ENCODE peak calls at places on chromosomes 7 and 10, in ten cellular contexts. One of them, this sample, is unnamed.

GRCh38 chr10:102832987-102833386 is 4.2 kb downstream of the CYP17A1 start:
- DNase-seq in GM12878: no peak
- DNase-seq in iris pigment epithelial cell: no peak
- DNase-seq in GM04503: no peak
- DNase-seq in HTR-8/SVneo: no peak
- DNase-seq in kidney tubule cell: peak; percentile 20
- DNase-seq in Peyer's patch: no peak
- DNase-seq in NCI-H774: no peak
- DNase-seq in KBM-7: no peak
- DNase-seq in AG10803: peak; percentile 59
- DNase-seq in this sample: no peak

GRCh38 chr10:34305189-34305588 is 509.9 kb downstream of the PARD3 start:
- DNase-seq in NCI-H774: no peak
- DNase-seq in kidney tubule cell: peak; percentile 39
- DNase-seq in HTR-8/SVneo: no peak
- DNase-seq in KBM-7: no peak
- DNase-seq in GM12878: no peak
- DNase-seq in GM04503: no peak
- DNase-seq in Peyer's patch: no peak
- DNase-seq in iris pigment epithelial cell: no peak
- DNase-seq in AG10803: no peak
- DNase-seq in this sample: no peak

GRCh38 chr10:129193148-129193547 is 273.9 kb upstream of the MGMT start:
- DNase-seq in NCI-H774: no peak
- DNase-seq in GM12878: no peak
- DNase-seq in GM04503: no peak
- DNase-seq in AG10803: no peak
- DNase-seq in HTR-8/SVneo: no peak
- DNase-seq in kidney tubule cell: peak; percentile 55
- DNase-seq in Peyer's patch: no peak
- DNase-seq in iris pigment epithelial cell: no peak
- DNase-seq in KBM-7: no peak
- DNase-seq in this sample: no peak

GRCh38 chr10:71302874-71303568 is 16.0 kb upstream of the SLC29A3 start:
- DNase-seq in iris pigment epithelial cell: peak; percentile 68
- DNase-seq in Peyer's patch: no peak
- DNase-seq in NCI-H774: peak; percentile 19
- DNase-seq in KBM-7: peak; percentile 69
- DNase-seq in kidney tubule cell: peak; percentile 60
- DNase-seq in AG10803: peak; percentile 56
- DNase-seq in GM12878: no peak
- DNase-seq in HTR-8/SVneo: peak; percentile 74
- DNase-seq in GM04503: no peak
- DNase-seq in this sample: peak; percentile 34

GRCh38 chr10:87862644-87863101 is 660 bp downstream of the KLLN start:
- DNase-seq in kidney tubule cell: no peak
- DNase-seq in GM12878: no peak
- DNase-seq in iris pigment epithelial cell: no peak
- DNase-seq in GM04503: no peak
- DNase-seq in KBM-7: no peak
- DNase-seq in Peyer's patch: no peak
- DNase-seq in NCI-H774: no peak
- DNase-seq in HTR-8/SVneo: no peak
- DNase-seq in AG10803: no peak
- DNase-seq in this sample: no peak

GRCh38 chr7:43619213-43620012 is 36.5 kb downstream of the STK17A start:
- DNase-seq in GM04503: no peak
- DNase-seq in Peyer's patch: no peak
- DNase-seq in kidney tubule cell: no peak
- DNase-seq in GM12878: no peak
- DNase-seq in KBM-7: no peak
- DNase-seq in iris pigment epithelial cell: peak; percentile 45
- DNase-seq in AG10803: no peak
- DNase-seq in NCI-H774: no peak
- DNase-seq in HTR-8/SVneo: peak; percentile 12
- DNase-seq in this sample: no peak

GRCh38 chr7:149680316-149681025 is 92.9 kb downstream of the ZNF467 start:
- DNase-seq in KBM-7: no peak
- DNase-seq in iris pigment epithelial cell: peak; percentile 18
- DNase-seq in NCI-H774: no peak
- DNase-seq in HTR-8/SVneo: no peak
- DNase-seq in kidney tubule cell: no peak
- DNase-seq in GM12878: no peak
- DNase-seq in AG10803: peak; percentile 80
- DNase-seq in Peyer's patch: no peak
- DNase-seq in GM04503: peak; percentile 56
- DNase-seq in this sample: no peak

GRCh38 chr7:1697499-1698125 is 27.5 kb downstream of the ELFN1 start:
- DNase-seq in AG10803: no peak
- DNase-seq in KBM-7: no peak
- DNase-seq in Peyer's patch: peak; percentile 37
- DNase-seq in iris pigment epithelial cell: no peak
- DNase-seq in kidney tubule cell: no peak
- DNase-seq in GM04503: no peak
- DNase-seq in HTR-8/SVneo: no peak
- DNase-seq in GM12878: no peak
- DNase-seq in NCI-H774: no peak
- DNase-seq in this sample: no peak

GRCh38 chr10:103835121-103836045 is 20.0 kb downstream of the SH3PXD2A start:
- DNase-seq in kidney tubule cell: no peak
- DNase-seq in KBM-7: no peak
- DNase-seq in GM12878: no peak
- DNase-seq in GM04503: no peak
- DNase-seq in AG10803: peak; percentile 86
- DNase-seq in HTR-8/SVneo: no peak
- DNase-seq in iris pigment epithelial cell: peak; percentile 63
- DNase-seq in Peyer's patch: peak; percentile 69
- DNase-seq in NCI-H774: no peak
- DNase-seq in this sample: no peak

GRCh38 chr7:144454256-144455039 is 51.0 kb upstream of the NOBOX start:
- DNase-seq in NCI-H774: no peak
- DNase-seq in HTR-8/SVneo: no peak
- DNase-seq in GM04503: no peak
- DNase-seq in iris pigment epithelial cell: peak; percentile 14
- DNase-seq in AG10803: no peak
- DNase-seq in kidney tubule cell: no peak
- DNase-seq in Peyer's patch: no peak
- DNase-seq in KBM-7: no peak
- DNase-seq in GM12878: no peak
- DNase-seq in this sample: no peak

GRCh38 chr7:124764847-124765400 is 668 bp downstream of the GPR37 start:
- DNase-seq in NCI-H774: no peak
- DNase-seq in AG10803: no peak
- DNase-seq in iris pigment epithelial cell: no peak
- DNase-seq in GM12878: no peak
- DNase-seq in GM04503: no peak
- DNase-seq in HTR-8/SVneo: no peak
- DNase-seq in kidney tubule cell: peak; percentile 25
- DNase-seq in Peyer's patch: peak; percentile 44
- DNase-seq in KBM-7: no peak
- DNase-seq in this sample: peak; percentile 27

GRCh38 chr10:114518401-114519305 is 114.4 kb upstream of the AFAP1L2 start:
- DNase-seq in AG10803: no peak
- DNase-seq in NCI-H774: no peak
- DNase-seq in iris pigment epithelial cell: no peak
- DNase-seq in kidney tubule cell: peak; percentile 68
- DNase-seq in KBM-7: no peak
- DNase-seq in Peyer's patch: no peak
- DNase-seq in GM12878: no peak
- DNase-seq in GM04503: no peak
- DNase-seq in HTR-8/SVneo: no peak
- DNase-seq in this sample: no peak

GRCh38 chr10:3887885-3888476 is 103.0 kb upstream of the KLF6 start:
- DNase-seq in iris pigment epithelial cell: peak; percentile 98
- DNase-seq in kidney tubule cell: peak; percentile 99
- DNase-seq in NCI-H774: no peak
- DNase-seq in HTR-8/SVneo: no peak
- DNase-seq in AG10803: peak; percentile 91
- DNase-seq in KBM-7: peak; percentile 13
- DNase-seq in Peyer's patch: peak; percentile 79
- DNase-seq in GM04503: peak; percentile 85
- DNase-seq in GM12878: peak; percentile 66
- DNase-seq in this sample: no peak

GRCh38 chr7:137847418-137848050 is 760 bp upstream of the DGKI start:
- DNase-seq in kidney tubule cell: no peak
- DNase-seq in iris pigment epithelial cell: no peak
- DNase-seq in NCI-H774: no peak
- DNase-seq in AG10803: no peak
- DNase-seq in KBM-7: peak; percentile 12
- DNase-seq in GM04503: no peak
- DNase-seq in GM12878: peak; percentile 35
- DNase-seq in Peyer's patch: no peak
- DNase-seq in HTR-8/SVneo: no peak
- DNase-seq in this sample: no peak

GRCh38 chr7:157483515-157483914 is 146.7 kb downstream of the DNAJB6 start:
- DNase-seq in NCI-H774: no peak
- DNase-seq in kidney tubule cell: no peak
- DNase-seq in Peyer's patch: no peak
- DNase-seq in KBM-7: no peak
- DNase-seq in iris pigment epithelial cell: no peak
- DNase-seq in HTR-8/SVneo: no peak
- DNase-seq in GM04503: no peak
- DNase-seq in GM12878: no peak
- DNase-seq in AG10803: no peak
- DNase-seq in this sample: no peak

GRCh38 chr7:77958436-77958835 is 159.9 kb downstream of the PHTF2 start:
- DNase-seq in Peyer's patch: no peak
- DNase-seq in KBM-7: no peak
- DNase-seq in NCI-H774: no peak
- DNase-seq in HTR-8/SVneo: no peak
- DNase-seq in iris pigment epithelial cell: no peak
- DNase-seq in GM04503: no peak
- DNase-seq in kidney tubule cell: no peak
- DNase-seq in GM12878: no peak
- DNase-seq in AG10803: no peak
- DNase-seq in this sample: no peak

GRCh38 chr7:152336754-152337368 is 98.9 kb downstream of the KMT2C start:
- DNase-seq in KBM-7: peak; percentile 54
- DNase-seq in AG10803: peak; percentile 56
- DNase-seq in HTR-8/SVneo: peak; percentile 22
- DNase-seq in iris pigment epithelial cell: peak; percentile 42
- DNase-seq in kidney tubule cell: peak; percentile 58
- DNase-seq in Peyer's patch: peak; percentile 53
- DNase-seq in GM04503: no peak
- DNase-seq in GM12878: no peak
- DNase-seq in NCI-H774: peak; percentile 44
- DNase-seq in this sample: peak; percentile 57

GRCh38 chr10:116287906-116288501 is 15.0 kb upstream of the GFRA1 start:
- DNase-seq in iris pigment epithelial cell: peak; percentile 71
- DNase-seq in NCI-H774: peak; percentile 9
- DNase-seq in AG10803: peak; percentile 69
- DNase-seq in GM04503: no peak
- DNase-seq in GM12878: no peak
- DNase-seq in kidney tubule cell: peak; percentile 63
- DNase-seq in Peyer's patch: no peak
- DNase-seq in HTR-8/SVneo: no peak
- DNase-seq in KBM-7: peak; percentile 21
- DNase-seq in this sample: no peak

GRCh38 chr10:133013478-133013877 is 71.1 kb upstream of the CFAP46 start:
- DNase-seq in HTR-8/SVneo: no peak
- DNase-seq in KBM-7: peak; percentile 27
- DNase-seq in AG10803: no peak
- DNase-seq in kidney tubule cell: peak; percentile 71
- DNase-seq in NCI-H774: no peak
- DNase-seq in GM04503: no peak
- DNase-seq in Peyer's patch: no peak
- DNase-seq in GM12878: no peak
- DNase-seq in iris pigment epithelial cell: no peak
- DNase-seq in this sample: no peak

GRCh38 chr7:81852701-81853100 is 82.9 kb upstream of the HGF start:
- DNase-seq in GM12878: no peak
- DNase-seq in NCI-H774: no peak
- DNase-seq in GM04503: no peak
- DNase-seq in AG10803: no peak
- DNase-seq in HTR-8/SVneo: no peak
- DNase-seq in KBM-7: no peak
- DNase-seq in iris pigment epithelial cell: no peak
- DNase-seq in Peyer's patch: no peak
- DNase-seq in kidney tubule cell: no peak
- DNase-seq in this sample: no peak

This sample was measured in COR-L47.